ENCODE peak calls at places on chromosomes 4 and X, in eight cellular contexts. One of them, this sample, is unnamed.

GRCh38 chrX:80282535-80282934 is 137.7 kb upstream of the TENT5D start:
- DNase-seq in T-helper 17 cell: no peak
- DNase-seq in mucosa of gallbladder: no peak
- DNase-seq in EL: no peak
- DNase-seq in H9: no peak
- DNase-seq in T-cell: no peak
- DNase-seq in upper lobe of right lung: no peak
- DNase-seq in stimulated activated CD4-positive, alpha-beta T cell treated with anti-CD3 and anti-CD28 coated beads, TNF-alpha, amount 100 ng/mL, for 1 hour: no peak
- DNase-seq in this sample: no peak

GRCh38 chr4:24174622-24175021 is 284.8 kb upstream of the PPARGC1A start:
- DNase-seq in T-helper 17 cell: no peak
- DNase-seq in mucosa of gallbladder: no peak
- DNase-seq in EL: peak
- DNase-seq in H9: no peak
- DNase-seq in T-cell: no peak
- DNase-seq in upper lobe of right lung: no peak
- DNase-seq in stimulated activated CD4-positive, alpha-beta T cell treated with anti-CD3 and anti-CD28 coated beads, TNF-alpha, amount 100 ng/mL, for 1 hour: no peak
- DNase-seq in this sample: no peak

GRCh38 chr4:39641451-39641850 is 2.8 kb upstream of the SMIM14 start:
- DNase-seq in T-helper 17 cell: no peak
- DNase-seq in mucosa of gallbladder: no peak
- DNase-seq in EL: no peak
- DNase-seq in H9: peak
- DNase-seq in T-cell: no peak
- DNase-seq in upper lobe of right lung: no peak
- DNase-seq in stimulated activated CD4-positive, alpha-beta T cell treated with anti-CD3 and anti-CD28 coated beads, TNF-alpha, amount 100 ng/mL, for 1 hour: no peak
- DNase-seq in this sample: no peak

GRCh38 chrX:23515028-23515427 is 152.3 kb upstream of the PRDX4 start:
- DNase-seq in T-helper 17 cell: no peak
- DNase-seq in mucosa of gallbladder: no peak
- DNase-seq in EL: no peak
- DNase-seq in H9: no peak
- DNase-seq in T-cell: no peak
- DNase-seq in upper lobe of right lung: no peak
- DNase-seq in stimulated activated CD4-positive, alpha-beta T cell treated with anti-CD3 and anti-CD28 coated beads, TNF-alpha, amount 100 ng/mL, for 1 hour: no peak
- DNase-seq in this sample: no peak

GRCh38 chrX:2831471-2832228 is 2.9 kb downstream of the GYG2 start:
- DNase-seq in T-helper 17 cell: no peak
- DNase-seq in mucosa of gallbladder: no peak
- DNase-seq in EL: no peak
- DNase-seq in H9: no peak
- DNase-seq in T-cell: no peak
- DNase-seq in upper lobe of right lung: no peak
- DNase-seq in stimulated activated CD4-positive, alpha-beta T cell treated with anti-CD3 and anti-CD28 coated beads, TNF-alpha, amount 100 ng/mL, for 1 hour: no peak
- DNase-seq in this sample: no peak

GRCh38 chr4:99998062-99998880 is 48.2 kb upstream of the H2AZ1 start:
- DNase-seq in T-helper 17 cell: no peak
- DNase-seq in mucosa of gallbladder: peak
- DNase-seq in EL: peak
- DNase-seq in H9: no peak
- DNase-seq in T-cell: no peak
- DNase-seq in upper lobe of right lung: no peak
- DNase-seq in stimulated activated CD4-positive, alpha-beta T cell treated with anti-CD3 and anti-CD28 coated beads, TNF-alpha, amount 100 ng/mL, for 1 hour: no peak
- DNase-seq in this sample: no peak

GRCh38 chr4:78059524-78059889 is 2.4 kb downstream of the FRAS1 start:
- DNase-seq in T-helper 17 cell: no peak
- DNase-seq in mucosa of gallbladder: peak
- DNase-seq in EL: peak
- DNase-seq in H9: peak
- DNase-seq in T-cell: no peak
- DNase-seq in upper lobe of right lung: no peak
- DNase-seq in stimulated activated CD4-positive, alpha-beta T cell treated with anti-CD3 and anti-CD28 coated beads, TNF-alpha, amount 100 ng/mL, for 1 hour: no peak
- DNase-seq in this sample: no peak

GRCh38 chr4:105130945-105131344 is 15.7 kb upstream of the TET2 start:
- DNase-seq in T-helper 17 cell: no peak
- DNase-seq in mucosa of gallbladder: no peak
- DNase-seq in EL: no peak
- DNase-seq in H9: no peak
- DNase-seq in T-cell: no peak
- DNase-seq in upper lobe of right lung: no peak
- DNase-seq in stimulated activated CD4-positive, alpha-beta T cell treated with anti-CD3 and anti-CD28 coated beads, TNF-alpha, amount 100 ng/mL, for 1 hour: no peak
- DNase-seq in this sample: no peak

GRCh38 chr4:8170341-8170740 is 11.7 kb upstream of the ABLIM2 start:
- DNase-seq in T-helper 17 cell: no peak
- DNase-seq in mucosa of gallbladder: no peak
- DNase-seq in EL: no peak
- DNase-seq in H9: no peak
- DNase-seq in T-cell: no peak
- DNase-seq in upper lobe of right lung: no peak
- DNase-seq in stimulated activated CD4-positive, alpha-beta T cell treated with anti-CD3 and anti-CD28 coated beads, TNF-alpha, amount 100 ng/mL, for 1 hour: no peak
- DNase-seq in this sample: no peak

GRCh38 chr4:3321295-3321889 is 28.6 kb downstream of the RGS12 start:
- DNase-seq in T-helper 17 cell: no peak
- DNase-seq in mucosa of gallbladder: no peak
- DNase-seq in EL: no peak
- DNase-seq in H9: no peak
- DNase-seq in T-cell: no peak
- DNase-seq in upper lobe of right lung: peak
- DNase-seq in stimulated activated CD4-positive, alpha-beta T cell treated with anti-CD3 and anti-CD28 coated beads, TNF-alpha, amount 100 ng/mL, for 1 hour: no peak
- DNase-seq in this sample: no peak

GRCh38 chr4:54333657-54334056 is 104.6 kb downstream of the PDGFRA start:
- DNase-seq in T-helper 17 cell: no peak
- DNase-seq in mucosa of gallbladder: no peak
- DNase-seq in EL: no peak
- DNase-seq in H9: no peak
- DNase-seq in T-cell: no peak
- DNase-seq in upper lobe of right lung: no peak
- DNase-seq in stimulated activated CD4-positive, alpha-beta T cell treated with anti-CD3 and anti-CD28 coated beads, TNF-alpha, amount 100 ng/mL, for 1 hour: no peak
- DNase-seq in this sample: no peak

GRCh38 chr4:11801466-11802446 is 373.1 kb upstream of the HS3ST1 start:
- DNase-seq in T-helper 17 cell: no peak
- DNase-seq in mucosa of gallbladder: no peak
- DNase-seq in EL: no peak
- DNase-seq in H9: no peak
- DNase-seq in T-cell: no peak
- DNase-seq in upper lobe of right lung: no peak
- DNase-seq in stimulated activated CD4-positive, alpha-beta T cell treated with anti-CD3 and anti-CD28 coated beads, TNF-alpha, amount 100 ng/mL, for 1 hour: no peak
- DNase-seq in this sample: no peak

GRCh38 chr4:54625391-54625790 is 32.4 kb upstream of the KIT start:
- DNase-seq in T-helper 17 cell: no peak
- DNase-seq in mucosa of gallbladder: no peak
- DNase-seq in EL: peak
- DNase-seq in H9: no peak
- DNase-seq in T-cell: no peak
- DNase-seq in upper lobe of right lung: no peak
- DNase-seq in stimulated activated CD4-positive, alpha-beta T cell treated with anti-CD3 and anti-CD28 coated beads, TNF-alpha, amount 100 ng/mL, for 1 hour: no peak
- DNase-seq in this sample: no peak

GRCh38 chr4:61522312-61522711 is 322.2 kb downstream of the ADGRL3 start:
- DNase-seq in T-helper 17 cell: no peak
- DNase-seq in mucosa of gallbladder: no peak
- DNase-seq in EL: no peak
- DNase-seq in H9: no peak
- DNase-seq in T-cell: no peak
- DNase-seq in upper lobe of right lung: no peak
- DNase-seq in stimulated activated CD4-positive, alpha-beta T cell treated with anti-CD3 and anti-CD28 coated beads, TNF-alpha, amount 100 ng/mL, for 1 hour: no peak
- DNase-seq in this sample: no peak

GRCh38 chrX:129771266-129771995 is 8.3 kb upstream of the SASH3 start:
- DNase-seq in T-helper 17 cell: no peak
- DNase-seq in mucosa of gallbladder: no peak
- DNase-seq in EL: no peak
- DNase-seq in H9: no peak
- DNase-seq in T-cell: peak
- DNase-seq in upper lobe of right lung: no peak
- DNase-seq in stimulated activated CD4-positive, alpha-beta T cell treated with anti-CD3 and anti-CD28 coated beads, TNF-alpha, amount 100 ng/mL, for 1 hour: no peak
- DNase-seq in this sample: peak

GRCh38 chrX:115134366-115134765 is 54.8 kb upstream of the RBMXL3 start:
- DNase-seq in T-helper 17 cell: no peak
- DNase-seq in mucosa of gallbladder: no peak
- DNase-seq in EL: no peak
- DNase-seq in H9: no peak
- DNase-seq in T-cell: no peak
- DNase-seq in upper lobe of right lung: no peak
- DNase-seq in stimulated activated CD4-positive, alpha-beta T cell treated with anti-CD3 and anti-CD28 coated beads, TNF-alpha, amount 100 ng/mL, for 1 hour: no peak
- DNase-seq in this sample: no peak

GRCh38 chrX:153804621-153805020 is 10.2 kb downstream of the SSR4 start:
- DNase-seq in T-helper 17 cell: no peak
- DNase-seq in mucosa of gallbladder: no peak
- DNase-seq in EL: no peak
- DNase-seq in H9: no peak
- DNase-seq in T-cell: no peak
- DNase-seq in upper lobe of right lung: no peak
- DNase-seq in stimulated activated CD4-positive, alpha-beta T cell treated with anti-CD3 and anti-CD28 coated beads, TNF-alpha, amount 100 ng/mL, for 1 hour: no peak
- DNase-seq in this sample: no peak

GRCh38 chr4:168199262-168199957 is 107.1 kb downstream of the ANXA10 start:
- DNase-seq in T-helper 17 cell: no peak
- DNase-seq in mucosa of gallbladder: no peak
- DNase-seq in EL: no peak
- DNase-seq in H9: no peak
- DNase-seq in T-cell: no peak
- DNase-seq in upper lobe of right lung: no peak
- DNase-seq in stimulated activated CD4-positive, alpha-beta T cell treated with anti-CD3 and anti-CD28 coated beads, TNF-alpha, amount 100 ng/mL, for 1 hour: no peak
- DNase-seq in this sample: no peak

GRCh38 chrX:41148553-41148952 is 63.3 kb downstream of the USP9X start:
- DNase-seq in T-helper 17 cell: no peak
- DNase-seq in mucosa of gallbladder: no peak
- DNase-seq in EL: peak
- DNase-seq in H9: no peak
- DNase-seq in T-cell: no peak
- DNase-seq in upper lobe of right lung: no peak
- DNase-seq in stimulated activated CD4-positive, alpha-beta T cell treated with anti-CD3 and anti-CD28 coated beads, TNF-alpha, amount 100 ng/mL, for 1 hour: no peak
- DNase-seq in this sample: no peak

GRCh38 chrX:86149089-86149488 is 838 bp downstream of the DACH2 start:
- DNase-seq in T-helper 17 cell: no peak
- DNase-seq in mucosa of gallbladder: no peak
- DNase-seq in EL: no peak
- DNase-seq in H9: no peak
- DNase-seq in T-cell: no peak
- DNase-seq in upper lobe of right lung: no peak
- DNase-seq in stimulated activated CD4-positive, alpha-beta T cell treated with anti-CD3 and anti-CD28 coated beads, TNF-alpha, amount 100 ng/mL, for 1 hour: no peak
- DNase-seq in this sample: no peak

GRCh38 chr4:111283066-111283677 is 660.3 kb upstream of the PITX2 start:
- DNase-seq in T-helper 17 cell: peak
- DNase-seq in mucosa of gallbladder: peak
- DNase-seq in EL: peak
- DNase-seq in H9: peak
- DNase-seq in T-cell: peak
- DNase-seq in upper lobe of right lung: peak
- DNase-seq in stimulated activated CD4-positive, alpha-beta T cell treated with anti-CD3 and anti-CD28 coated beads, TNF-alpha, amount 100 ng/mL, for 1 hour: peak
- DNase-seq in this sample: no peak

GRCh38 chr4:107164962-107165361 is 128.8 kb upstream of the DKK2 start:
- DNase-seq in T-helper 17 cell: no peak
- DNase-seq in mucosa of gallbladder: no peak
- DNase-seq in EL: no peak
- DNase-seq in H9: no peak
- DNase-seq in T-cell: no peak
- DNase-seq in upper lobe of right lung: no peak
- DNase-seq in stimulated activated CD4-positive, alpha-beta T cell treated with anti-CD3 and anti-CD28 coated beads, TNF-alpha, amount 100 ng/mL, for 1 hour: no peak
- DNase-seq in this sample: no peak

GRCh38 chr4:144399927-144400326 is 246.0 kb upstream of the HHIP start:
- DNase-seq in T-helper 17 cell: no peak
- DNase-seq in mucosa of gallbladder: peak
- DNase-seq in EL: peak
- DNase-seq in H9: no peak
- DNase-seq in T-cell: no peak
- DNase-seq in upper lobe of right lung: no peak
- DNase-seq in stimulated activated CD4-positive, alpha-beta T cell treated with anti-CD3 and anti-CD28 coated beads, TNF-alpha, amount 100 ng/mL, for 1 hour: no peak
- DNase-seq in this sample: no peak

GRCh38 chr4:119046263-119046662 is 89.4 kb upstream of the MYOZ2 start:
- DNase-seq in T-helper 17 cell: no peak
- DNase-seq in mucosa of gallbladder: no peak
- DNase-seq in EL: no peak
- DNase-seq in H9: no peak
- DNase-seq in T-cell: no peak
- DNase-seq in upper lobe of right lung: peak
- DNase-seq in stimulated activated CD4-positive, alpha-beta T cell treated with anti-CD3 and anti-CD28 coated beads, TNF-alpha, amount 100 ng/mL, for 1 hour: no peak
- DNase-seq in this sample: no peak

GRCh38 chr4:148643851-148644250 is 201.6 kb upstream of the NR3C2 start:
- DNase-seq in T-helper 17 cell: no peak
- DNase-seq in mucosa of gallbladder: no peak
- DNase-seq in EL: no peak
- DNase-seq in H9: no peak
- DNase-seq in T-cell: no peak
- DNase-seq in upper lobe of right lung: no peak
- DNase-seq in stimulated activated CD4-positive, alpha-beta T cell treated with anti-CD3 and anti-CD28 coated beads, TNF-alpha, amount 100 ng/mL, for 1 hour: no peak
- DNase-seq in this sample: no peak

GRCh38 chr4:53601251-53601764 is 10.0 kb upstream of the LNX1 start:
- DNase-seq in T-helper 17 cell: no peak
- DNase-seq in mucosa of gallbladder: peak
- DNase-seq in EL: peak
- DNase-seq in H9: peak
- DNase-seq in T-cell: no peak
- DNase-seq in upper lobe of right lung: no peak
- DNase-seq in stimulated activated CD4-positive, alpha-beta T cell treated with anti-CD3 and anti-CD28 coated beads, TNF-alpha, amount 100 ng/mL, for 1 hour: no peak
- DNase-seq in this sample: no peak

GRCh38 chrX:40054793-40055192 is 43.0 kb downstream of the BCOR start:
- DNase-seq in T-helper 17 cell: no peak
- DNase-seq in mucosa of gallbladder: no peak
- DNase-seq in EL: peak
- DNase-seq in H9: no peak
- DNase-seq in T-cell: no peak
- DNase-seq in upper lobe of right lung: no peak
- DNase-seq in stimulated activated CD4-positive, alpha-beta T cell treated with anti-CD3 and anti-CD28 coated beads, TNF-alpha, amount 100 ng/mL, for 1 hour: no peak
- DNase-seq in this sample: no peak

GRCh38 chrX:66751136-66751782 is 112.4 kb upstream of the EDA2R start:
- DNase-seq in T-helper 17 cell: no peak
- DNase-seq in mucosa of gallbladder: no peak
- DNase-seq in EL: no peak
- DNase-seq in H9: no peak
- DNase-seq in T-cell: no peak
- DNase-seq in upper lobe of right lung: no peak
- DNase-seq in stimulated activated CD4-positive, alpha-beta T cell treated with anti-CD3 and anti-CD28 coated beads, TNF-alpha, amount 100 ng/mL, for 1 hour: no peak
- DNase-seq in this sample: no peak

GRCh38 chrX:48569958-48570357 is 4.3 kb upstream of the RBM3 start:
- DNase-seq in T-helper 17 cell: no peak
- DNase-seq in mucosa of gallbladder: no peak
- DNase-seq in EL: no peak
- DNase-seq in H9: no peak
- DNase-seq in T-cell: no peak
- DNase-seq in upper lobe of right lung: no peak
- DNase-seq in stimulated activated CD4-positive, alpha-beta T cell treated with anti-CD3 and anti-CD28 coated beads, TNF-alpha, amount 100 ng/mL, for 1 hour: no peak
- DNase-seq in this sample: no peak

GRCh38 chrX:45309096-45309495 is 108.4 kb upstream of the DIPK2B start:
- DNase-seq in T-helper 17 cell: no peak
- DNase-seq in mucosa of gallbladder: no peak
- DNase-seq in EL: no peak
- DNase-seq in H9: no peak
- DNase-seq in T-cell: no peak
- DNase-seq in upper lobe of right lung: no peak
- DNase-seq in stimulated activated CD4-positive, alpha-beta T cell treated with anti-CD3 and anti-CD28 coated beads, TNF-alpha, amount 100 ng/mL, for 1 hour: no peak
- DNase-seq in this sample: no peak

GRCh38 chr4:1371151-1371830 is 24.3 kb downstream of the UVSSA start:
- DNase-seq in T-helper 17 cell: no peak
- DNase-seq in mucosa of gallbladder: no peak
- DNase-seq in EL: no peak
- DNase-seq in H9: no peak
- DNase-seq in T-cell: no peak
- DNase-seq in upper lobe of right lung: peak
- DNase-seq in stimulated activated CD4-positive, alpha-beta T cell treated with anti-CD3 and anti-CD28 coated beads, TNF-alpha, amount 100 ng/mL, for 1 hour: no peak
- DNase-seq in this sample: no peak

GRCh38 chr4:176774852-176775251 is 17.9 kb downstream of the VEGFC start:
- DNase-seq in T-helper 17 cell: no peak
- DNase-seq in mucosa of gallbladder: no peak
- DNase-seq in EL: no peak
- DNase-seq in H9: no peak
- DNase-seq in T-cell: no peak
- DNase-seq in upper lobe of right lung: no peak
- DNase-seq in stimulated activated CD4-positive, alpha-beta T cell treated with anti-CD3 and anti-CD28 coated beads, TNF-alpha, amount 100 ng/mL, for 1 hour: no peak
- DNase-seq in this sample: no peak

GRCh38 chrX:21907250-21907649 is 33.3 kb upstream of the SMS start:
- DNase-seq in T-helper 17 cell: no peak
- DNase-seq in mucosa of gallbladder: peak
- DNase-seq in EL: peak
- DNase-seq in H9: no peak
- DNase-seq in T-cell: no peak
- DNase-seq in upper lobe of right lung: no peak
- DNase-seq in stimulated activated CD4-positive, alpha-beta T cell treated with anti-CD3 and anti-CD28 coated beads, TNF-alpha, amount 100 ng/mL, for 1 hour: no peak
- DNase-seq in this sample: no peak

GRCh38 chrX:75156537-75156945 is 458 bp upstream of the ABCB7 start:
- DNase-seq in T-helper 17 cell: no peak
- DNase-seq in mucosa of gallbladder: no peak
- DNase-seq in EL: peak
- DNase-seq in H9: no peak
- DNase-seq in T-cell: no peak
- DNase-seq in upper lobe of right lung: no peak
- DNase-seq in stimulated activated CD4-positive, alpha-beta T cell treated with anti-CD3 and anti-CD28 coated beads, TNF-alpha, amount 100 ng/mL, for 1 hour: no peak
- DNase-seq in this sample: no peak